ENCODE peak calls at places on chromosomes 3 and 15, in eight cellular contexts. E is heart left ventricle, F is MM.1S, C is body of pancreas, L is OCI-LY7, Y is thoracic aorta, W is brain microvascular endothelial cell, G is pancreas. X is an unnamed sample.

GRCh38 chr3:8988791-8989558 is 25.7 kb upstream of the RAD18 start:
- DNase-seq in L (no peak), E (no peak), W (no peak), F (no peak), Y (no peak), G (no peak), C (no peak), X (no peak)

GRCh38 chr3:138459619-138460535 is 25.5 kb downstream of the ESYT3 start:
- DNase-seq in E (no peak), Y (no peak), L (no peak), W (no peak), C (no peak), G (no peak), F (no peak), X (peak; percentile 66)

GRCh38 chr3:12947504-12948369 is 106.4 kb upstream of the RPL32 start:
- DNase-seq in F (no peak), G (no peak), W (peak; percentile 44), E (peak; percentile 75), C (no peak), Y (no peak), L (no peak), X (no peak)

GRCh38 chr3:157087398-157088132 is 72.4 kb downstream of the CCNL1 start:
- DNase-seq in L (no peak), W (no peak), F (peak; percentile 70), E (no peak), Y (no peak), G (no peak), C (no peak), X (no peak)

GRCh38 chr3:114519415-114519814 is 225.6 kb downstream of the TIGIT start:
- DNase-seq in Y (no peak), L (no peak), F (no peak), C (peak; percentile 21), G (no peak), E (no peak), W (peak; percentile 84), X (no peak)

GRCh38 chr3:144900366-144900765 is 928.7 kb downstream of the DIPK2A start:
- DNase-seq in L (no peak), E (no peak), W (no peak), Y (no peak), C (no peak), G (no peak), F (no peak), X (no peak)

GRCh38 chr3:124032881-124033359 is 41.0 kb upstream of the ROPN1 start:
- DNase-seq in C (peak; percentile 83), Y (peak; percentile 73), W (peak; percentile 68), L (no peak), G (peak; percentile 95), E (peak; percentile 88), F (peak; percentile 76), X (peak; percentile 93)

GRCh38 chr15:40286061-40286532 is 3.2 kb upstream of the ANKRD63 start:
- DNase-seq in F (no peak), W (no peak), G (no peak), E (peak; percentile 58), Y (no peak), L (no peak), C (no peak), X (no peak)

GRCh38 chr3:173078525-173078924 is 62.5 kb downstream of the SPATA16 start:
- DNase-seq in Y (no peak), E (no peak), C (no peak), L (no peak), G (no peak), F (no peak), W (no peak), X (no peak)

GRCh38 chr15:72353266-72353665 is 22.5 kb downstream of the HEXA start:
- DNase-seq in W (no peak), C (no peak), Y (no peak), G (no peak), L (no peak), E (no peak), F (no peak), X (no peak)

GRCh38 chr3:139774570-139775302 is 97.0 kb upstream of the NMNAT3 start:
- DNase-seq in F (no peak), E (peak; percentile 40), Y (no peak), W (peak; percentile 70), G (no peak), C (peak; percentile 20), L (no peak), X (no peak)

GRCh38 chr3:178397836-178398235 is 138.4 kb upstream of the KCNMB2 start:
- DNase-seq in L (no peak), W (no peak), G (no peak), C (no peak), E (no peak), Y (no peak), F (no peak), X (no peak)

GRCh38 chr15:85849946-85850345 is 55.2 kb upstream of the KLHL25 start:
- DNase-seq in C (no peak), E (no peak), G (no peak), W (no peak), Y (no peak), L (no peak), F (no peak), X (no peak)

GRCh38 chr3:170690133-170690981 is 104.5 kb upstream of the SLC7A14 start:
- DNase-seq in Y (no peak), L (peak; percentile 52), W (peak; percentile 60), C (peak; percentile 65), G (peak; percentile 90), E (peak; percentile 68), F (peak; percentile 50), X (peak; percentile 70)

GRCh38 chr3:153889905-153890334 is 231.3 kb upstream of the ARHGEF26 start:
- DNase-seq in E (no peak), F (no peak), C (no peak), Y (no peak), G (no peak), W (no peak), L (no peak), X (no peak)

GRCh38 chr3:107637416-107638182 is 114.8 kb downstream of the BBX start:
- DNase-seq in G (no peak), W (no peak), Y (no peak), C (no peak), E (no peak), L (no peak), F (no peak), X (no peak)

GRCh38 chr3:155393316-155393715 is 99.8 kb upstream of the STRIT1 start:
- DNase-seq in C (no peak), E (no peak), Y (no peak), L (no peak), F (no peak), G (no peak), W (no peak), X (no peak)

GRCh38 chr15:93321881-93322282 is 232.9 kb upstream of the RGMA start:
- DNase-seq in F (no peak), W (peak; percentile 25), L (no peak), Y (no peak), E (no peak), C (peak; percentile 31), G (no peak), X (no peak)

GRCh38 chr3:113721638-113722037 is 24.4 kb downstream of the NAA50 start:
- DNase-seq in E (no peak), C (no peak), W (no peak), L (peak; percentile 33), G (no peak), Y (no peak), F (no peak), X (no peak)

GRCh38 chr15:48536681-48537091 is 108.8 kb downstream of the FBN1 start:
- DNase-seq in Y (no peak), E (no peak), C (no peak), G (no peak), F (no peak), L (no peak), W (no peak), X (no peak)

GRCh38 chr3:134029734-134030381 is at the start of gene SLCO2A1:
- DNase-seq in F (no peak), G (peak; percentile 73), E (no peak), Y (no peak), C (peak; percentile 38), L (no peak), W (no peak), X (peak; percentile 53)

GRCh38 chr3:157129782-157130137 is 30.2 kb downstream of the CCNL1 start:
- DNase-seq in Y (no peak), G (no peak), W (no peak), C (no peak), F (no peak), L (no peak), E (no peak), X (no peak)

GRCh38 chr15:48720646-48721045 is 75.1 kb upstream of the FBN1 start:
- DNase-seq in C (no peak), Y (no peak), G (no peak), F (no peak), W (no peak), L (no peak), E (no peak), X (no peak)

GRCh38 chr3:130915567-130916292 is 21.8 kb downstream of the ATP2C1 start:
- DNase-seq in C (no peak), W (no peak), G (no peak), E (no peak), Y (no peak), L (no peak), F (no peak), X (no peak)
- H3K27ac ChIP-seq in C (no peak overlapping the region), W (no peak overlapping the region), G (no peak overlapping the region), E (peak overlapping the region; percentile 68), Y (no peak overlapping the region), L (peak overlapping the region; percentile 84), F (no peak overlapping the region), X (no peak overlapping the region)

GRCh38 chr3:78066287-78066686 is 1026.4 kb downstream of the ROBO2 start:
- DNase-seq in G (no peak), L (no peak), C (no peak), F (no peak), Y (no peak), W (no peak), E (no peak), X (no peak)
- TF ChIP-seq CTCF in G (no peak), L (peak; percentile 22), C (no peak), F (no peak), Y (no peak), W (peak; percentile 5), E (no peak), X (no peak)

GRCh38 chr15:100572362-100572983 is 29.5 kb downstream of the LINS1 start:
- DNase-seq in Y (no peak), E (no peak), C (no peak), F (peak; percentile 14), G (no peak), W (no peak), L (peak; percentile 42), X (no peak)

GRCh38 chr15:100570735-100571363 is 31.1 kb downstream of the LINS1 start:
- DNase-seq in E (no peak), C (no peak), F (peak; percentile 85), W (no peak), Y (no peak), G (no peak), L (no peak), X (no peak)

GRCh38 chr15:100570282-100570681 is 31.7 kb downstream of the LINS1 start:
- DNase-seq in G (no peak), W (no peak), L (no peak), F (no peak), E (no peak), Y (no peak), C (no peak), X (no peak)

GRCh38 chr15:100571592-100572167 is 30.3 kb downstream of the LINS1 start:
- DNase-seq in W (no peak), G (no peak), Y (no peak), C (no peak), F (no peak), L (no peak), E (no peak), X (no peak)

GRCh38 chr15:100573526-100573925 is 28.5 kb downstream of the LINS1 start:
- DNase-seq in L (no peak), C (no peak), Y (no peak), W (no peak), E (no peak), G (no peak), F (no peak), X (no peak)
- H3K36me3 ChIP-seq in L (peaks cover 54% of the 10 kb centered on the region), C (no peaks in the 10 kb centered on the region), Y (peaks cover 7% of the 10 kb centered on the region), W (peaks cover 5% of the 10 kb centered on the region), E (peaks cover 52% of the 10 kb centered on the region), G (no peaks in the 10 kb centered on the region), F (no peaks in the 10 kb centered on the region), X (peaks cover 30% of the 10 kb centered on the region)

GRCh38 chr15:70432924-70433500 is 330.3 kb downstream of the UACA start:
- DNase-seq in L (no peak), C (no peak), Y (no peak), F (no peak), W (no peak), E (no peak), G (no peak), X (no peak)
- H3K27ac ChIP-seq in L (no peak overlapping the region), C (no peak overlapping the region), Y (no peak overlapping the region), F (no peak overlapping the region), W (no peak overlapping the region), E (no peak overlapping the region), G (no peak overlapping the region), X (no peak overlapping the region)

X was measured in WERI-Rb-1.